ENCODE peak calls at places on chromosome 6, in eight cellular contexts. One of them, this sample, is unnamed.

GRCh38 chr6:46655803-46656202 is 3.0 kb downstream of the SLC25A27 start:
- DNase-seq in tibial nerve: no peak
- DNase-seq in pancreas: no peak
- DNase-seq in left ventricle myocardium inferior: no peak
- DNase-seq in esophagus muscularis mucosa: no peak
- DNase-seq in tibial artery: no peak
- DNase-seq in CD8-positive, alpha-beta memory T cell: no peak
- DNase-seq in testis: peak; percentile 29
- DNase-seq in this sample: peak; percentile 86

GRCh38 chr6:4584801-4585200 is 191.4 kb upstream of the CDYL start:
- DNase-seq in pancreas: no peak
- DNase-seq in tibial artery: no peak
- DNase-seq in testis: no peak
- DNase-seq in left ventricle myocardium inferior: no peak
- DNase-seq in CD8-positive, alpha-beta memory T cell: no peak
- DNase-seq in esophagus muscularis mucosa: peak; percentile 68
- DNase-seq in tibial nerve: no peak
- DNase-seq in this sample: no peak

GRCh38 chr6:129846761-129847160 is 14.4 kb downstream of the TMEM244 start:
- DNase-seq in tibial nerve: no peak
- DNase-seq in tibial artery: no peak
- DNase-seq in esophagus muscularis mucosa: no peak
- DNase-seq in pancreas: no peak
- DNase-seq in testis: no peak
- DNase-seq in CD8-positive, alpha-beta memory T cell: no peak
- DNase-seq in left ventricle myocardium inferior: no peak
- DNase-seq in this sample: no peak

GRCh38 chr6:15326072-15326614 is 80.3 kb downstream of the JARID2 start:
- DNase-seq in testis: no peak
- DNase-seq in tibial nerve: no peak
- DNase-seq in pancreas: no peak
- DNase-seq in left ventricle myocardium inferior: no peak
- DNase-seq in esophagus muscularis mucosa: no peak
- DNase-seq in CD8-positive, alpha-beta memory T cell: peak; percentile 37
- DNase-seq in tibial artery: no peak
- DNase-seq in this sample: no peak

GRCh38 chr6:154408906-154409500 is 52.4 kb upstream of the IPCEF1 start:
- DNase-seq in testis: no peak
- DNase-seq in CD8-positive, alpha-beta memory T cell: no peak
- DNase-seq in tibial nerve: no peak
- DNase-seq in left ventricle myocardium inferior: no peak
- DNase-seq in esophagus muscularis mucosa: no peak
- DNase-seq in pancreas: no peak
- DNase-seq in tibial artery: no peak
- DNase-seq in this sample: no peak

GRCh38 chr6:7910298-7910653 is 312 bp downstream of the TXNDC5 start:
- DNase-seq in CD8-positive, alpha-beta memory T cell: no peak
- DNase-seq in esophagus muscularis mucosa: no peak
- DNase-seq in pancreas: no peak
- DNase-seq in tibial nerve: no peak
- DNase-seq in left ventricle myocardium inferior: no peak
- DNase-seq in testis: no peak
- DNase-seq in tibial artery: no peak
- DNase-seq in this sample: no peak

GRCh38 chr6:62492192-62492822 is 206.3 kb upstream of the KHDRBS2 start:
- DNase-seq in left ventricle myocardium inferior: no peak
- DNase-seq in pancreas: peak; percentile 27
- DNase-seq in CD8-positive, alpha-beta memory T cell: no peak
- DNase-seq in testis: no peak
- DNase-seq in tibial nerve: no peak
- DNase-seq in tibial artery: no peak
- DNase-seq in esophagus muscularis mucosa: no peak
- DNase-seq in this sample: no peak

GRCh38 chr6:135870722-135871121 is 19.2 kb downstream of the PDE7B start:
- DNase-seq in CD8-positive, alpha-beta memory T cell: no peak
- DNase-seq in pancreas: no peak
- DNase-seq in tibial artery: no peak
- DNase-seq in left ventricle myocardium inferior: no peak
- DNase-seq in testis: no peak
- DNase-seq in tibial nerve: no peak
- DNase-seq in esophagus muscularis mucosa: no peak
- DNase-seq in this sample: no peak

GRCh38 chr6:159389695-159390094 is 220.5 kb downstream of the FNDC1 start:
- DNase-seq in testis: no peak
- DNase-seq in pancreas: no peak
- DNase-seq in esophagus muscularis mucosa: no peak
- DNase-seq in CD8-positive, alpha-beta memory T cell: no peak
- DNase-seq in tibial nerve: no peak
- DNase-seq in left ventricle myocardium inferior: no peak
- DNase-seq in tibial artery: no peak
- DNase-seq in this sample: no peak

GRCh38 chr6:36745836-36746235 is 48.2 kb downstream of the RAB44 start:
- DNase-seq in tibial artery: no peak
- DNase-seq in pancreas: peak; percentile 38
- DNase-seq in testis: no peak
- DNase-seq in tibial nerve: no peak
- DNase-seq in CD8-positive, alpha-beta memory T cell: no peak
- DNase-seq in left ventricle myocardium inferior: no peak
- DNase-seq in esophagus muscularis mucosa: no peak
- DNase-seq in this sample: no peak

GRCh38 chr6:36743538-36744441 is 46.2 kb downstream of the RAB44 start:
- DNase-seq in tibial artery: no peak
- DNase-seq in left ventricle myocardium inferior: no peak
- DNase-seq in CD8-positive, alpha-beta memory T cell: no peak
- DNase-seq in tibial nerve: no peak
- DNase-seq in testis: no peak
- DNase-seq in esophagus muscularis mucosa: no peak
- DNase-seq in pancreas: peak; percentile 49
- DNase-seq in this sample: no peak

GRCh38 chr6:36745283-36745682 is 47.7 kb downstream of the RAB44 start:
- DNase-seq in tibial artery: no peak
- DNase-seq in tibial nerve: no peak
- DNase-seq in esophagus muscularis mucosa: no peak
- DNase-seq in testis: no peak
- DNase-seq in CD8-positive, alpha-beta memory T cell: no peak
- DNase-seq in pancreas: no peak
- DNase-seq in left ventricle myocardium inferior: no peak
- DNase-seq in this sample: no peak

GRCh38 chr6:36743032-36743431 is 45.4 kb downstream of the RAB44 start:
- DNase-seq in esophagus muscularis mucosa: no peak
- DNase-seq in testis: no peak
- DNase-seq in pancreas: no peak
- DNase-seq in tibial artery: no peak
- DNase-seq in tibial nerve: no peak
- DNase-seq in CD8-positive, alpha-beta memory T cell: no peak
- DNase-seq in left ventricle myocardium inferior: no peak
- DNase-seq in this sample: no peak

DNA sequence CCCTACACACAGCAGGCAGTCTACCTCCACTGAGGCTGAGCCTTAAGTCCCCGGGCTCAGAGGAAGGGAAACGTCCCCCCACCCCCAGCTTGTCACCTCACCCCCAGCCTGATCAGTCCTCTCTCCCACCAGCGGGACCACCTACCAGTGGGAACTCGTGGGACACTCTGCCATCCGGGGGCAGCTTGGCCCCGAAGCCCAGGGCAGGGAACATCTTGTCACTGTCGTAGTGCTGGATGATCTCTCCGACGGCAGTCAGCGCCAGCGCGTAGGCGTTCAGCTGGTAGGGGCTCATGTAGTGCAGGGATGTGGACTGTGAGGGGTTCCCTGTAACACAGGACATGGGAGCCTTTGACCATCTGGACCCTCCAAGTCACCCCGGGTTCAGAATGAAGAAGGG is 48.6 kb downstream of the RAB44 start:
- DNase-seq in tibial nerve: no peak
- DNase-seq in left ventricle myocardium inferior: no peak
- DNase-seq in CD8-positive, alpha-beta memory T cell: no peak
- DNase-seq in tibial artery: no peak
- DNase-seq in pancreas: peak; percentile 54
- DNase-seq in testis: no peak
- DNase-seq in esophagus muscularis mucosa: no peak
- DNase-seq in this sample: no peak
- H3K4me1 ChIP-seq in tibial nerve: no peaks in the 10 kb centered on the region
- H3K4me1 ChIP-seq in left ventricle myocardium inferior: no peaks in the 10 kb centered on the region
- H3K4me1 ChIP-seq in CD8-positive, alpha-beta memory T cell: no peaks in the 10 kb centered on the region
- H3K4me1 ChIP-seq in tibial artery: no peaks in the 10 kb centered on the region
- H3K4me1 ChIP-seq in pancreas: no peaks in the 10 kb centered on the region
- H3K4me1 ChIP-seq in testis: no peaks in the 10 kb centered on the region
- H3K4me1 ChIP-seq in esophagus muscularis mucosa: no peaks in the 10 kb centered on the region
- H3K4me1 ChIP-seq in this sample: no peaks in the 10 kb centered on the region

DNA sequence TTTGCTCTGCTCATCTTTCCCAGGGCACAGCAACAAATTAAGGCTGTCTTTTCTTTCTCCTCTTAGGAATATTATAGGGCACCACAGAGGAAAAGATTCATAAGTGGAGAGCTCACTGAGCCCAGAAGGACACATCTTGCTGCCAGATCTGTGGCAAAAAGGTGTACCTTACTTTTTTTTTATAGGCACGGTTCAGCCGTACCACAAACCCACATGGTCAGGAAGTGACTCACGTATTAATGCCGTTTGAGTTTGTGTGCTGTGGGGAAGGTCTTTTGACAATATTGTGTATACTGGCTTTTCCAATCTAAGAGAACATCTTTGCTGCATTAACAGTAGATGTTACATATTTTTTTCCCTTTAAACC is 28.4 kb downstream of the PAQR8 start:
- DNase-seq in left ventricle myocardium inferior: no peak
- DNase-seq in tibial nerve: no peak
- DNase-seq in pancreas: no peak
- DNase-seq in esophagus muscularis mucosa: no peak
- DNase-seq in testis: no peak
- DNase-seq in tibial artery: no peak
- DNase-seq in CD8-positive, alpha-beta memory T cell: peak; percentile 80
- DNase-seq in this sample: no peak
- H3K27ac ChIP-seq in left ventricle myocardium inferior: no peak overlapping the region
- H3K27ac ChIP-seq in tibial nerve: peak overlapping the region; percentile 75
- H3K27ac ChIP-seq in pancreas: no peak overlapping the region
- H3K27ac ChIP-seq in esophagus muscularis mucosa: peak overlapping the region; percentile 37
- H3K27ac ChIP-seq in testis: no peak overlapping the region
- H3K27ac ChIP-seq in tibial artery: no peak overlapping the region
- H3K27ac ChIP-seq in CD8-positive, alpha-beta memory T cell: peak overlapping the region; percentile 55
- H3K27ac ChIP-seq in this sample: no peak overlapping the region

DNA sequence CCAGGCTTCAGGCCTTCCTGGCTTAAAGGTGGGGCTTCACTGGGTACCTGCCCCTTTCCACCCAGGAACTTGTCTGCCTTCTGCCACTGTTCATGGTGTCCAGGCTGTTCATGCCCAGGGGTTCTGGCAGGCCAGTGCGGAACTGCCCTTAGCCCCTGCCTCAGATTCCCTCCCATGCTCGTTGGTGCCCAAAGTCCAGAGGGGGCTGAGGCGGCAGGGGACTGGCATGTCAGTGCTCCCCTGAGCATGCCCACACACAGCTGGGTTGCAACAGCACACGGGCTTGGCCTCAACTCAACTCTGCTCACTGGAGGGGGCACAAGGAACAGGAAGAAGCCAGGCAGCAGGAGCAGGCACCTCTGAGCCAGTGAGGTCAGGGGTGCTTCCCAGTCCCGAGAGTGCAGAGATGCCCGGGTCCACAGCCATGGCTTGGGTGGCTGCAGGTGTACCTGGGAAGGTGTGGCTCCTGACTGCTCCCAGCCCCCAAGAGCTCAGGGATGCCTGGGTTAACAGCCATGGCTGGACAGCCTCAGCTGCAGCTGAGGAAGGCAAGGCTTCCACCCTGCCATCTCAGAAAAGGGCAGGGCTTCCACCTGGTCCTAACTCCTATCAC is 845.9 kb downstream of the EYS start:
- DNase-seq in left ventricle myocardium inferior: no peak
- DNase-seq in tibial nerve: no peak
- DNase-seq in testis: no peak
- DNase-seq in tibial artery: no peak
- DNase-seq in esophagus muscularis mucosa: no peak
- DNase-seq in pancreas: peak; percentile 38
- DNase-seq in CD8-positive, alpha-beta memory T cell: no peak
- DNase-seq in this sample: no peak
- H3K4me1 ChIP-seq in left ventricle myocardium inferior: no peaks in the 10 kb centered on the region
- H3K4me1 ChIP-seq in tibial nerve: no peaks in the 10 kb centered on the region
- H3K4me1 ChIP-seq in testis: no peaks in the 10 kb centered on the region
- H3K4me1 ChIP-seq in tibial artery: no peaks in the 10 kb centered on the region
- H3K4me1 ChIP-seq in esophagus muscularis mucosa: no peaks in the 10 kb centered on the region
- H3K4me1 ChIP-seq in pancreas: no peaks in the 10 kb centered on the region
- H3K4me1 ChIP-seq in CD8-positive, alpha-beta memory T cell: no peaks in the 10 kb centered on the region
- H3K4me1 ChIP-seq in this sample: no peaks in the 10 kb centered on the region

DNA sequence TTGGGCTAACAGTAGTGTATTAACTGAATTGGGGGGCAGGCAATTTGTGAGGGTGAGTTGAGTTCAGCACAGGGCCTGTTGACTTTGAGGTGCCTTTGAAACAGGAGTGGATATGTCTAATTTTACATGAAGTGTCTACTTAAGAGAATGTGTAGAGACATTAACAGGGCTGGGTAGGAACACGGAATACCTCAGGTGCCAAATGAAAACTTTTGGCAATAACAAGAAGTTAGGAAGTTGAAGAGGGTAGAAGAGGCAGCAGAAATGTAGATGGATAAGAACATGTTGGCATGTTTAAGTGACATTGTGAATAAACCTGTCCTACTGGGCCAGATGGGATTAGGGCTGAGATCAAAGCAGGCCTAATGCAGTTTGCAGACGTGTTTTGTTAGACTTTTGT is 117.0 kb downstream of the SLC16A10 start:
- DNase-seq in CD8-positive, alpha-beta memory T cell: no peak
- DNase-seq in esophagus muscularis mucosa: no peak
- DNase-seq in left ventricle myocardium inferior: no peak
- DNase-seq in tibial artery: no peak
- DNase-seq in pancreas: no peak
- DNase-seq in tibial nerve: no peak
- DNase-seq in testis: no peak
- DNase-seq in this sample: no peak
- H3K27ac ChIP-seq in CD8-positive, alpha-beta memory T cell: no peak overlapping the region
- H3K27ac ChIP-seq in esophagus muscularis mucosa: no peak overlapping the region
- H3K27ac ChIP-seq in left ventricle myocardium inferior: peak overlapping the region; percentile 44
- H3K27ac ChIP-seq in tibial artery: no peak overlapping the region
- H3K27ac ChIP-seq in pancreas: no peak overlapping the region
- H3K27ac ChIP-seq in tibial nerve: no peak overlapping the region
- H3K27ac ChIP-seq in testis: no peak overlapping the region
- H3K27ac ChIP-seq in this sample: no peak overlapping the region

GRCh38 chr6:137879885-137880430 is 12.9 kb downstream of the TNFAIP3 start:
- DNase-seq in esophagus muscularis mucosa: no peak
- DNase-seq in pancreas: no peak
- DNase-seq in tibial nerve: no peak
- DNase-seq in CD8-positive, alpha-beta memory T cell: peak; percentile 34
- DNase-seq in left ventricle myocardium inferior: no peak
- DNase-seq in testis: no peak
- DNase-seq in tibial artery: no peak
- DNase-seq in this sample: no peak
- H3K4me1 ChIP-seq in esophagus muscularis mucosa: peaks cover 53% of the 10 kb centered on the region
- H3K4me1 ChIP-seq in pancreas: no peaks in the 10 kb centered on the region
- H3K4me1 ChIP-seq in tibial nerve: peaks cover 1% of the 10 kb centered on the region
- H3K4me1 ChIP-seq in CD8-positive, alpha-beta memory T cell: peaks cover 35% of the 10 kb centered on the region
- H3K4me1 ChIP-seq in left ventricle myocardium inferior: peaks cover 38% of the 10 kb centered on the region
- H3K4me1 ChIP-seq in testis: no peaks in the 10 kb centered on the region
- H3K4me1 ChIP-seq in tibial artery: no peaks in the 10 kb centered on the region
- H3K4me1 ChIP-seq in this sample: no peaks in the 10 kb centered on the region

DNA sequence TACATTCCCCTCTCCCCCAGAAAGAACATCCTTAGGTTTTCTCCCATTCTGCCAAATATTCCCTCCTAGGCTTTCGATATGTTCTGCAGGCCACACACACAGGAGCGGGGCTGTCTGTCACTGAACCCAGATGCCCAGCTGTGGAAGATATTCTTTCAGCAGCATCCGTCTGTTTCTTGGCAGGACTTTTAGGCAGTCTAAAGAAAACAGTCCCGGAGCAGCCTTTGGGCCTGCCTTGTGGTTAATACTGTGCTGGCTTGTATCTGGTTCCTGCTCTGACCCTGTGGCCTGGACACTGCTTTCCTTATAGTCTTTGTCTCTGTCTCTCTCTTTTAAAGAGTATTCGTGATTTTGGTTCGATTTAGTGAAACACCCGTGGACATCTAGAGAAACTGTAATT is 94.6 kb upstream of the SUPT3H start:
- DNase-seq in pancreas: no peak
- DNase-seq in tibial nerve: peak; percentile 22
- DNase-seq in tibial artery: no peak
- DNase-seq in CD8-positive, alpha-beta memory T cell: no peak
- DNase-seq in esophagus muscularis mucosa: no peak
- DNase-seq in testis: no peak
- DNase-seq in left ventricle myocardium inferior: no peak
- DNase-seq in this sample: no peak
- H3K27ac ChIP-seq in pancreas: no peak overlapping the region
- H3K27ac ChIP-seq in tibial nerve: peak overlapping the region; percentile 76
- H3K27ac ChIP-seq in tibial artery: no peak overlapping the region
- H3K27ac ChIP-seq in CD8-positive, alpha-beta memory T cell: no peak overlapping the region
- H3K27ac ChIP-seq in esophagus muscularis mucosa: no peak overlapping the region
- H3K27ac ChIP-seq in testis: no peak overlapping the region
- H3K27ac ChIP-seq in left ventricle myocardium inferior: no peak overlapping the region
- H3K27ac ChIP-seq in this sample: no peak overlapping the region

This sample was measured in mesendoderm.